ENCODE peak calls at places on chromosomes 3 and 15, in nine cellular contexts. P, O, L, M, C, F, A, R and X are unnamed samples.

GRCh38 chr3:58996730-58997129 is 53.1 kb downstream of the CFAP20DC start:
- DNase-seq in P (no peak), O (no peak), L (no peak), M (no peak), C (no peak), F (no peak), A (no peak), R (no peak), X (no peak)

GRCh38 chr3:143123353-143123974 is 3.9 kb downstream of the CHST2 start:
- DNase-seq in P (no peak), O (no peak), L (no peak), M (no peak), C (no peak), F (no peak), A (no peak), R (no peak), X (no peak)

GRCh38 chr3:157066335-157067071 is 93.4 kb downstream of the CCNL1 start:
- DNase-seq in P (peak), O (no peak), L (no peak), M (peak), C (no peak), F (no peak), A (no peak), R (peak), X (no peak)

GRCh38 chr15:62120776-62121175 is 44.3 kb downstream of the C2CD4B start:
- DNase-seq in P (no peak), O (no peak), L (no peak), M (no peak), C (no peak), F (no peak), A (no peak), R (no peak), X (no peak)

GRCh38 chr3:25465266-25465860 is 37.3 kb downstream of the RARB start:
- DNase-seq in P (no peak), O (no peak), L (no peak), M (no peak), C (no peak), F (no peak), A (no peak), R (no peak), X (no peak)

GRCh38 chr3:18335202-18335601 is 89.9 kb downstream of the SATB1 start:
- DNase-seq in P (no peak), O (no peak), L (no peak), M (no peak), C (no peak), F (no peak), A (no peak), R (no peak), X (no peak)

GRCh38 chr3:67601919-67602608 is 52.3 kb downstream of the SUCLG2 start:
- DNase-seq in P (no peak), O (no peak), L (peak), M (no peak), C (no peak), F (no peak), A (no peak), R (no peak), X (no peak)

GRCh38 chr3:134258761-134259347 is 8.2 kb upstream of the RYK start:
- DNase-seq in P (no peak), O (no peak), L (no peak), M (no peak), C (no peak), F (no peak), A (no peak), R (no peak), X (no peak)

GRCh38 chr15:70519004-70519365 is 244.4 kb downstream of the UACA start:
- DNase-seq in P (no peak), O (no peak), L (no peak), M (no peak), C (no peak), F (no peak), A (no peak), R (no peak), X (no peak)

GRCh38 chr3:124834723-124835718 is 52.1 kb downstream of the ITGB5 start:
- DNase-seq in P (peak), O (peak), L (peak), M (peak), C (no peak), F (no peak), A (no peak), R (peak), X (peak)

GRCh38 chr15:59232476-59232875 is 25.8 kb downstream of the LDHAL6B start:
- DNase-seq in P (peak), O (no peak), L (no peak), M (peak), C (no peak), F (peak), A (peak), R (peak), X (no peak)

GRCh38 chr3:157447026-157447694 is 10.5 kb downstream of the PTX3 start:
- DNase-seq in P (peak), O (peak), L (peak), M (no peak), C (no peak), F (no peak), A (no peak), R (no peak), X (peak)